ENCODE peak calls at places on chromosome 7, in seven cellular contexts. B is C1 segment of cervical spinal cord, E is cardiac muscle cell, Q is amniotic stem cell, Y is natural killer cell, Z is kidney glomerular epithelial cell, W is KBM-7. P is an unnamed sample.

GRCh38 chr7:119175916-119176627 is 951.6 kb downstream of the ANKRD7 start:
- DNase-seq in E (peak; percentile 91), B (no peak), W (peak; percentile 53), Z (peak; percentile 41), Y (no peak), Q (peak; percentile 3), P (no peak)

GRCh38 chr7:104857458-104858425 is 156.3 kb upstream of the KMT2E start:
- DNase-seq in W (peak; percentile 22), Q (no peak), E (no peak), Y (no peak), B (no peak), Z (no peak), P (no peak)

GRCh38 chr7:98217623-98218582 is 6.7 kb downstream of the BHLHA15 start:
- DNase-seq in E (no peak), B (peak; percentile 23), Q (no peak), Y (no peak), Z (no peak), W (peak; percentile 96), P (no peak)

GRCh38 chr7:2613113-2613925 is 18.5 kb upstream of the TTYH3 start:
- DNase-seq in B (no peak), Y (no peak), E (no peak), Z (no peak), Q (no peak), W (no peak), P (no peak)

GRCh38 chr7:131328387-131329175 is 905 bp downstream of the MKLN1 start:
- DNase-seq in Z (peak; percentile 49), B (no peak), Q (no peak), E (no peak), Y (no peak), W (peak; percentile 32), P (no peak)

GRCh38 chr7:2452074-2452507 is 24.1 kb downstream of the GRIFIN start:
- DNase-seq in E (no peak), B (no peak), Z (no peak), W (no peak), Q (no peak), Y (peak; percentile 46), P (no peak)

GRCh38 chr7:74280985-74281384 is 8.2 kb upstream of the CLIP2 start:
- DNase-seq in Q (no peak), Y (no peak), B (no peak), W (no peak), Z (no peak), E (no peak), P (no peak)

GRCh38 chr7:132577206-132578049 is 1.2 kb upstream of the PLXNA4 start:
- DNase-seq in Z (peak; percentile 20), W (peak; percentile 48), Q (peak; percentile 11), E (peak; percentile 90), Y (no peak), B (peak; percentile 22), P (no peak)

GRCh38 chr7:137992738-137993394 is 9.0 kb downstream of the CREB3L2 start:
- DNase-seq in W (peak; percentile 78), Z (no peak), E (no peak), B (no peak), Y (no peak), Q (no peak), P (no peak)

GRCh38 chr7:130281227-130281626 is 11.7 kb upstream of the CPA4 start:
- DNase-seq in B (no peak), Y (no peak), Z (no peak), W (no peak), Q (no peak), E (no peak), P (no peak)

GRCh38 chr7:28586736-28587135 is 174.4 kb downstream of the CREB5 start:
- DNase-seq in B (no peak), E (no peak), Z (no peak), W (no peak), Q (no peak), Y (no peak), P (no peak)

GRCh38 chr7:44431091-44431608 is 59.3 kb downstream of the NUDCD3 start:
- DNase-seq in Y (no peak), Q (no peak), B (no peak), Z (peak; percentile 18), E (peak; percentile 36), W (no peak), P (no peak)